ENCODE peak calls at places on chromosome 12, in five cellular contexts. One of them, this sample, is unnamed. For H3K9me3, the result is how much of the 10 kb centered on the place peaks cover.

GRCh38 chr12:101322480-101322879 is 42.6 kb downstream of the UTP20 start:
- DNase-seq in uterus: no peak
- DNase-seq in stomach: no peak
- DNase-seq in suprapubic skin: no peak
- DNase-seq in CD8-positive, alpha-beta T cell: no peak
- DNase-seq in this sample: no peak

GRCh38 chr12:91990525-91990924 is 155.1 kb downstream of the BTG1 start:
- DNase-seq in uterus: no peak
- DNase-seq in stomach: no peak
- DNase-seq in suprapubic skin: no peak
- DNase-seq in CD8-positive, alpha-beta T cell: no peak
- DNase-seq in this sample: no peak

GRCh38 chr12:6215932-6216494 is 15.8 kb downstream of the CD9 start:
- DNase-seq in uterus: peak
- DNase-seq in stomach: peak
- DNase-seq in suprapubic skin: peak
- DNase-seq in CD8-positive, alpha-beta T cell: no peak
- DNase-seq in this sample: peak

GRCh38 chr12:43241971-43242370 is 310.0 kb downstream of the ADAMTS20 start:
- DNase-seq in uterus: no peak
- DNase-seq in stomach: no peak
- DNase-seq in suprapubic skin: no peak
- DNase-seq in CD8-positive, alpha-beta T cell: no peak
- DNase-seq in this sample: no peak

GRCh38 chr12:6229823-6230222 is 29.6 kb downstream of the CD9 start:
- DNase-seq in uterus: peak
- DNase-seq in stomach: no peak
- DNase-seq in suprapubic skin: peak
- DNase-seq in CD8-positive, alpha-beta T cell: no peak
- DNase-seq in this sample: peak

GRCh38 chr12:59847127-59847526 is 251.3 kb downstream of the SLC16A7 start:
- DNase-seq in uterus: no peak
- DNase-seq in stomach: no peak
- DNase-seq in suprapubic skin: no peak
- DNase-seq in CD8-positive, alpha-beta T cell: no peak
- DNase-seq in this sample: no peak

GRCh38 chr12:77064891-77065360 is 443 bp downstream of the E2F7 start:
- DNase-seq in uterus: no peak
- DNase-seq in stomach: no peak
- DNase-seq in suprapubic skin: no peak
- DNase-seq in CD8-positive, alpha-beta T cell: no peak
- DNase-seq in this sample: peak

GRCh38 chr12:103586132-103586531 is 941 bp upstream of the STAB2 start:
- DNase-seq in uterus: no peak
- DNase-seq in stomach: no peak
- DNase-seq in suprapubic skin: no peak
- DNase-seq in CD8-positive, alpha-beta T cell: no peak
- DNase-seq in this sample: no peak

GRCh38 chr12:110606253-110606611 is 7.7 kb upstream of the TCTN1 start:
- DNase-seq in uterus: no peak
- DNase-seq in stomach: no peak
- DNase-seq in suprapubic skin: no peak
- DNase-seq in CD8-positive, alpha-beta T cell: no peak
- DNase-seq in this sample: no peak

GRCh38 chr12:111085100-111085499 is 164.7 kb upstream of the MYL2 start:
- DNase-seq in uterus: no peak
- DNase-seq in stomach: no peak
- DNase-seq in suprapubic skin: no peak
- DNase-seq in CD8-positive, alpha-beta T cell: no peak
- DNase-seq in this sample: no peak

DNA sequence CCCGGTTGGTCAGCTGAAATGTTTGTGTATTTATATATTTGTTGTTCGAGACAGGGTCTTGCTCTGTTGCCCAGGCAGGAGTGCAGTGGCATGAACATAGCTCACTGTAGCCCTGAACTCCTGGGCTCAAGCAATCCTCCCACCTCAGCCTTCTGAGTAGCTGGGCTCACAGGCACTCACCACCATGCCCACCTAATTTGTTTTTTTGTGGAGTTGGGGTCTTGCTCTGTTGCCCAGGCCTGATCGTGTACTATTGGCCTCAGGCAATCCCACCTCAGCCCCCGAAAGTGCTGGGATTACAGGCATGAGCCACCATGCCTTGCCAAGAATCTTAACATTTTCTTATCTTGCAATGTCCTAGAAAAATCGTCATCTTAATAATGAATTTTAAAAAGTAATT is 3.3 kb downstream of the RAN start:
- DNase-seq in uterus: no peak
- DNase-seq in stomach: no peak
- DNase-seq in suprapubic skin: no peak
- DNase-seq in CD8-positive, alpha-beta T cell: no peak
- DNase-seq in this sample: no peak
- H3K4me3 ChIP-seq in uterus: no peak
- H3K4me3 ChIP-seq in stomach: no peak
- H3K4me3 ChIP-seq in suprapubic skin: no peak
- H3K4me3 ChIP-seq in CD8-positive, alpha-beta T cell: no peak
- H3K4me3 ChIP-seq in this sample: no peak

DNA sequence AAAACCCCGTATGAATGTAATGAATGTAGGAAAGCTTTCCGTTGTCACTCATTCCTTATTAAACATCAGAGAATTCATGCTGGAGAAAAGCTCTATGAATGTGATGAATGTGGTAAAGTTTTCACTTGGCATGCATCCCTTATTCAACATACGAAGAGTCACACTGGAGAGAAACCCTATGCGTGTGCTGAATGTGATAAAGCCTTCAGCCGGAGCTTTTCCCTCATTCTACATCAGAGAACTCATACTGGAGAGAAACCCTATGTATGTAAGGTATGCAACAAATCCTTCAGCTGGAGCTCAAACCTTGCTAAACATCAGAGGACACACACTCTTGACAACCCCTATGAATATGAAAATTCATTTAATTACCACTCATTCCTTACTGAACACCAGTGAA is 23.8 kb downstream of the ZNF891 start:
- DNase-seq in uterus: no peak
- DNase-seq in stomach: no peak
- DNase-seq in suprapubic skin: no peak
- DNase-seq in CD8-positive, alpha-beta T cell: no peak
- DNase-seq in this sample: no peak
- H3K9me3 ChIP-seq in uterus: half or more
- H3K9me3 ChIP-seq in stomach: half or more
- H3K9me3 ChIP-seq in suprapubic skin: half or more
- H3K9me3 ChIP-seq in CD8-positive, alpha-beta T cell: half or more
- H3K9me3 ChIP-seq in this sample: half or more

DNA sequence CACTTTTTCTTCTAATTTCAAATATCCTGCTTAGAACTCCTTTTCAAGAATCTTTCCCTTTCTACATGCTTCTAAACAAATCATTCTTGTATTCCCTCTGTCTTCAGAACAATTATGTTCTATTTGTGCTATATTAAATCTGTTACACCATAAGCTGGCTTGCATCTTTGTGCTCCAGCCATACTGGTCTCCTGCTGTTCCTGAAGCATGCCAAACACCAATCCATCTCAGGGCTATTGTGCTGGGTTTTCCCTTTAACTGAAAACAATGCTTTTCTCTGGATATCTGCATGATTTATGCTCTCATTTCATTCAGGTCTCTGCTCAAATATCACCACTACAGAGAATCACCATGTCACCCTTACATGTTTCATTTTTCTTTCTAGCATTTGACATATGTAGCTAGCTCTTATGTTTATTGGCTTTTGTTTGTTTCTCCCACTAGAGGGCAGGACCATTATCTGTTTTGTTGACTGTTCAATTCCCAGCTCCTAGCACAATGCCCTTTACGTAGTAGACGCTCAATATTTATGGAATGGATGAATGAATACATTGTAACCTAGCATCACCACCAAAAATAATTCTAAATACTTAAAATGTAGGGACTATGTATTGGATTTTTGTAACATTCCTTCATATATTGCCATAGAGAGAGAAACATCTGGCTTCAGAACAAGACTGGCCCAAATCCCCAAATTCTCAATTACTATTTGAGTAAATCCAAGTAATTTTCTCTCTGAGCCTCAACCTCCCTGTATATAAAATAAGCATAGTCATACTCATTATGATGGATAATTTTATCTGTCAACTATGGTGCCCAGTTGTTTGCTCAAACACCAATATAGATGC is 302.0 kb upstream of the SYT1 start:
- DNase-seq in uterus: no peak
- DNase-seq in stomach: no peak
- DNase-seq in suprapubic skin: no peak
- DNase-seq in CD8-positive, alpha-beta T cell: no peak
- DNase-seq in this sample: no peak
- TF ChIP-seq CTCF in uterus: no peak
- TF ChIP-seq CTCF in stomach: no peak
- TF ChIP-seq CTCF in suprapubic skin: no peak
- TF ChIP-seq CTCF in CD8-positive, alpha-beta T cell: no peak
- TF ChIP-seq CTCF in this sample: no peak

DNA sequence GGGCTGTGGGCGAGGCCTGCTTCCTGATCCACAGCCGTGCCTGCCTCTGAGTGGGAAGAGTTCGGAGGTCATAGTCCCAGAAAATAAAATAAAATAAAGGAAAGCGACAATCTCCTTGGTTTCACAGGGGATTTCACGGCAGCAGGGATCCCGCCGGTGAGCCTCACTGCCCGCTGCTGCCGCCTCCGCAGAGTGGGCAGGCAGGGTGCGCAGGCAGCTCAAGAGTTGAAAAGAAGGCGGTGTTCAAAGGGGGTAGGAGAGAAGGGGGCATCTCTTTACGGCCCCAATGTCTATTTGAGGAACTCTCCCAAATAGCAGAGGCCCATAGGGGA is 3.1 kb upstream of the HOXC9 start:
- DNase-seq in uterus: no peak
- DNase-seq in stomach: no peak
- DNase-seq in suprapubic skin: no peak
- DNase-seq in CD8-positive, alpha-beta T cell: no peak
- DNase-seq in this sample: no peak
- H3K4me3 ChIP-seq in uterus: no peak
- H3K4me3 ChIP-seq in stomach: no peak
- H3K4me3 ChIP-seq in suprapubic skin: peak
- H3K4me3 ChIP-seq in CD8-positive, alpha-beta T cell: no peak
- H3K4me3 ChIP-seq in this sample: no peak

DNA sequence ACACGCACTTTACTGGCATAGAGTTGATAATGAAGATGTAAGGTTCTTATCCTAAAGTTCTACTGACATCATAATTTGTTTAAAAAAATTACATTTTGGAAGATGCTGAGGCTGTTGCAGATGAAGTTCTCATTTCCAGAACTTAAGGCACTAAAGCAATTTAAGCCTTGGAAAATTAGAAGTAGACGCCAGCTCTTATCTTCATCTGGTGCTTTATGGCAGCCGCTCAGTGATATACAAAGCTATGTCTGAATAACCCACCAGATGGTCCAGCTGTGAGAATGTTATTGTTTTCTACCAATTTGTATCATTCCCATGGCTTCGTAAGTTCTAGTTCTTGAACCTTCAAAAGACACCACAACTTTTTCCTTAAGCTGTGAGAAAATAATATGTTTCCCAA is 212.1 kb upstream of the ARID2 start:
- DNase-seq in uterus: no peak
- DNase-seq in stomach: no peak
- DNase-seq in suprapubic skin: no peak
- DNase-seq in CD8-positive, alpha-beta T cell: no peak
- DNase-seq in this sample: no peak
- H3K9me3 ChIP-seq in uterus: under half
- H3K9me3 ChIP-seq in stomach: under half
- H3K9me3 ChIP-seq in suprapubic skin: under half
- H3K9me3 ChIP-seq in CD8-positive, alpha-beta T cell: under half
- H3K9me3 ChIP-seq in this sample: under half

DNA sequence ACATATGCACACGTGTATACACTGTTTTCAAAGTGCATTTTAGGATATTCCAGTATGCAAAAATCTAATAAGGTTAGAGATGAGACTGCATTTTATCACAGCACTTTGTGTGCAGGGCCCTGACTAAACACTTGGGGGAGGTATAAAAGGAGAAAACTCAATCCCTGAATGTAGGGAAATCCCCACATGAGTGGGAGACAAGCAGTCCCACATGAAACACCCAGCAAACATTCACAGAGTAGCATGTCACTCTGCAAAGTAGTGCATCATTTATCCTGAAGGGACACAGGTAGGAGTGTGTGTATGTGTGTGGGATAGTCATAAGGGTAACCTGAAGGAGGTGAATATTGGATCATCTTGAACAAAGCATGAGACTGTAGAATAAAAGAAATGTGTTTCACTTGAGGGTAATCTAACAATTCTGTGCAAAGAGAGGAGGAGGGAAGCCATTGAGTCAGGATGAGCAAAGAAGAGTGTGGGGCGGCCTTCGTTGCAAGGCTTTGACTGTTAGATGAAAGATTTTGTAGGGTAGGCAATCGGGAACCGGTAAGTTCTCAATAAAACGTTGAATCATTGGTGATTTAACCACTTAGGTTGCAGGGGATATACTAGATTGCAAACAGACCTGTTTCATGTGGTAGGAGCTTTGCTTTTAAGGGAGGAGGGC is 2.9 kb downstream of the PRPF40B start:
- DNase-seq in uterus: no peak
- DNase-seq in stomach: no peak
- DNase-seq in suprapubic skin: no peak
- DNase-seq in CD8-positive, alpha-beta T cell: no peak
- DNase-seq in this sample: no peak
- TF ChIP-seq CTCF in uterus: no peak
- TF ChIP-seq CTCF in stomach: no peak
- TF ChIP-seq CTCF in suprapubic skin: no peak
- TF ChIP-seq CTCF in CD8-positive, alpha-beta T cell: peak
- TF ChIP-seq CTCF in this sample: no peak